ENCODE peak calls at places on chromosome 5, in four cellular contexts. One of them, this sample, is unnamed.

GRCh38 chr5:143601917-143602333 is 198.4 kb upstream of the NR3C1 start:
- DNase-seq in psoas muscle: no peak
- DNase-seq in esophagus squamous epithelium: no peak
- DNase-seq in Calu3: no peak
- DNase-seq in this sample: no peak

GRCh38 chr5:8184455-8185063 is 315.6 kb downstream of the MTRR start:
- DNase-seq in psoas muscle: no peak
- DNase-seq in esophagus squamous epithelium: no peak
- DNase-seq in Calu3: peak; percentile 49
- DNase-seq in this sample: peak; percentile 35

GRCh38 chr5:103424008-103424407 is 138.6 kb downstream of the NUDT12 start:
- DNase-seq in psoas muscle: no peak
- DNase-seq in esophagus squamous epithelium: no peak
- DNase-seq in Calu3: no peak
- DNase-seq in this sample: no peak

GRCh38 chr5:27341342-27341741 is 303.0 kb upstream of the CDH9 start:
- DNase-seq in psoas muscle: no peak
- DNase-seq in esophagus squamous epithelium: no peak
- DNase-seq in Calu3: no peak
- DNase-seq in this sample: no peak

GRCh38 chr5:59036274-59036961 is 453.5 kb downstream of the RAB3C start:
- DNase-seq in psoas muscle: peak; percentile 52
- DNase-seq in esophagus squamous epithelium: no peak
- DNase-seq in Calu3: peak; percentile 17
- DNase-seq in this sample: no peak

GRCh38 chr5:29993286-29993685 is 1200.2 kb upstream of the CDH6 start:
- DNase-seq in psoas muscle: no peak
- DNase-seq in esophagus squamous epithelium: no peak
- DNase-seq in Calu3: no peak
- DNase-seq in this sample: no peak

GRCh38 chr5:145500712-145501111 is 334.4 kb downstream of the PRELID2 start:
- DNase-seq in psoas muscle: no peak
- DNase-seq in esophagus squamous epithelium: no peak
- DNase-seq in Calu3: no peak
- DNase-seq in this sample: no peak

GRCh38 chr5:123371575-123372179 is 51.5 kb downstream of the CEP120 start:
- DNase-seq in psoas muscle: peak; percentile 65
- DNase-seq in esophagus squamous epithelium: no peak
- DNase-seq in Calu3: peak; percentile 77
- DNase-seq in this sample: no peak

GRCh38 chr5:125461641-125462072 is 715.2 kb upstream of the ZNF608 start:
- DNase-seq in psoas muscle: no peak
- DNase-seq in esophagus squamous epithelium: no peak
- DNase-seq in Calu3: no peak
- DNase-seq in this sample: no peak

GRCh38 chr5:34436761-34437501 is 219.2 kb upstream of the RAI14 start:
- DNase-seq in psoas muscle: no peak
- DNase-seq in esophagus squamous epithelium: no peak
- DNase-seq in Calu3: no peak
- DNase-seq in this sample: no peak

DNA sequence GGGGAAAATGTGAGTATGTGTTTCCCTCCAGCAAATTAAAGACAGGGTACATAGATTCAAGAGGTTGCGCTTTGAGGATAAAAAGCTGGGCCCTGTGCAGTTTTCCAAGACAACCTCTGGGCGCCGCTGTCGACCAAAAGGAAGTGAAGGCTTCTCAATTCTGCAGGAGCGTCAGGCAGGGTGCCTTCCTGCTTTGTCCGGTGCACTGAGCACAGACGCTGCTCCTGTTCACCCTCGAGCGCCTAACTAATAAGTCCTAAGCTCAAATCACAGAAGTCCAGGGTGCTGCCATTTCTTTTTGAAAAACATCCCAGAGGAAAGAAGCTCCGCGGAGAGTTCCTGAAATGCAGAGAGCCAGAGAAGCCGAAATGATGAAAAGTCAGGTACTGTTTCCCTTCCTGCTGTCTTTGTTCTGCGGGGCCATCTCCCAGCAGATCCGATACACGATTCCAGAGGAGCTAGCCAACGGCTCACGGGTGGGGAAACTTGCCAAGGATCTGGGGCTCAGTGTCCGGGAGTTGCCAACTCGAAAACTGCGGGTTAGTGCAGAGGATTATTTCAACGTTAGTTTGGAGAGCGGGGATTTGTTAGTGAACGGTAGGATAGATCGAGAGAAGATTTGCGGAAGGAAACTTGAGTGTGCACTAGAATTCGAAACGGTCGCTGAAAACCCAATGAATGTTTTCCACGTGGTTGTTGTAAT is at the start of gene PCDHGB1:
- DNase-seq in psoas muscle: no peak
- DNase-seq in esophagus squamous epithelium: no peak
- DNase-seq in Calu3: no peak
- DNase-seq in this sample: peak; percentile 68
- TF ChIP-seq CTCF in psoas muscle: peak; percentile 47
- TF ChIP-seq CTCF in esophagus squamous epithelium: peak; percentile 26
- TF ChIP-seq CTCF in Calu3: no peak
- TF ChIP-seq CTCF in this sample: peak; percentile 62

GRCh38 chr5:159774476-159775031 is 141.7 kb upstream of the ADRA1B start:
- DNase-seq in psoas muscle: no peak
- DNase-seq in esophagus squamous epithelium: no peak
- DNase-seq in Calu3: no peak
- DNase-seq in this sample: no peak

GRCh38 chr5:159772698-159773061 is 143.6 kb upstream of the ADRA1B start:
- DNase-seq in psoas muscle: no peak
- DNase-seq in esophagus squamous epithelium: no peak
- DNase-seq in Calu3: no peak
- DNase-seq in this sample: no peak

GRCh38 chr5:159775890-159776289 is 140.4 kb upstream of the ADRA1B start:
- DNase-seq in psoas muscle: no peak
- DNase-seq in esophagus squamous epithelium: no peak
- DNase-seq in Calu3: no peak
- DNase-seq in this sample: no peak

GRCh38 chr5:159777049-159777448 is 139.2 kb upstream of the ADRA1B start:
- DNase-seq in psoas muscle: no peak
- DNase-seq in esophagus squamous epithelium: no peak
- DNase-seq in Calu3: no peak
- DNase-seq in this sample: no peak

GRCh38 chr5:159773062-159773924 is 143.0 kb upstream of the ADRA1B start:
- DNase-seq in psoas muscle: peak; percentile 89
- DNase-seq in esophagus squamous epithelium: no peak
- DNase-seq in Calu3: peak; percentile 77
- DNase-seq in this sample: peak; percentile 80
- TF ChIP-seq CTCF in psoas muscle: no peak
- TF ChIP-seq CTCF in esophagus squamous epithelium: no peak
- TF ChIP-seq CTCF in Calu3: peak; percentile 48
- TF ChIP-seq CTCF in this sample: no peak

GRCh38 chr5:9765421-9765820 is 135.3 kb upstream of the TAS2R1 start:
- DNase-seq in psoas muscle: no peak
- DNase-seq in esophagus squamous epithelium: no peak
- DNase-seq in Calu3: no peak
- DNase-seq in this sample: no peak

GRCh38 chr5:9771079-9771478 is 140.9 kb upstream of the TAS2R1 start:
- DNase-seq in psoas muscle: no peak
- DNase-seq in esophagus squamous epithelium: no peak
- DNase-seq in Calu3: no peak
- DNase-seq in this sample: no peak

GRCh38 chr5:9761706-9762105 is 131.6 kb upstream of the TAS2R1 start:
- DNase-seq in psoas muscle: no peak
- DNase-seq in esophagus squamous epithelium: no peak
- DNase-seq in Calu3: no peak
- DNase-seq in this sample: no peak

DNA sequence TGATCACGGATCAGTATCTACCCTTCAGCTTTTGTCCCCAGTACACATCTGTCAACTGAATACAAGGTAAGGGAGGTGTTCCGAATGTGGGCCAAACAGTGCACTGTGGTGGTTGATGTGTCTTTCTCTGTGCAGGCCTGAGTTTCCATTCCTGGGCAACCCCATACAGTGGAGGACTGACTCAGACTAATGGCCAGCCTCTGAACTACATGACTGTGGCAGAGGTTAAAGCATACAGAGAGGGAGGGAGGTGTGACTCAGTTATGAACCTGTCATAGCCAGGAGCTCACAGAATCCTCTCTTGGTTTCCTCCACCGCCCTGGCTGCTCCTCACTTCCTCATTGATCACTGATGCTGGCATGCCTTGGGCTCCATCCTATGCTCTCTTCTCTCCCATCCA is 136.4 kb upstream of the TAS2R1 start:
- DNase-seq in psoas muscle: no peak
- DNase-seq in esophagus squamous epithelium: no peak
- DNase-seq in Calu3: no peak
- DNase-seq in this sample: no peak
- TF ChIP-seq CTCF in psoas muscle: no peak
- TF ChIP-seq CTCF in esophagus squamous epithelium: no peak
- TF ChIP-seq CTCF in Calu3: no peak
- TF ChIP-seq CTCF in this sample: no peak

GRCh38 chr5:154653764-154654483 is 101.3 kb upstream of the LARP1 start:
- DNase-seq in psoas muscle: no peak
- DNase-seq in esophagus squamous epithelium: no peak
- DNase-seq in Calu3: no peak
- DNase-seq in this sample: no peak

GRCh38 chr5:154654484-154655375 is 100.4 kb upstream of the LARP1 start:
- DNase-seq in psoas muscle: no peak
- DNase-seq in esophagus squamous epithelium: no peak
- DNase-seq in Calu3: no peak
- DNase-seq in this sample: no peak

GRCh38 chr5:154653418-154653763 is 101.8 kb upstream of the LARP1 start:
- DNase-seq in psoas muscle: no peak
- DNase-seq in esophagus squamous epithelium: no peak
- DNase-seq in Calu3: no peak
- DNase-seq in this sample: no peak

GRCh38 chr5:154648706-154649105 is 106.5 kb upstream of the LARP1 start:
- DNase-seq in psoas muscle: no peak
- DNase-seq in esophagus squamous epithelium: no peak
- DNase-seq in Calu3: no peak
- DNase-seq in this sample: no peak

DNA sequence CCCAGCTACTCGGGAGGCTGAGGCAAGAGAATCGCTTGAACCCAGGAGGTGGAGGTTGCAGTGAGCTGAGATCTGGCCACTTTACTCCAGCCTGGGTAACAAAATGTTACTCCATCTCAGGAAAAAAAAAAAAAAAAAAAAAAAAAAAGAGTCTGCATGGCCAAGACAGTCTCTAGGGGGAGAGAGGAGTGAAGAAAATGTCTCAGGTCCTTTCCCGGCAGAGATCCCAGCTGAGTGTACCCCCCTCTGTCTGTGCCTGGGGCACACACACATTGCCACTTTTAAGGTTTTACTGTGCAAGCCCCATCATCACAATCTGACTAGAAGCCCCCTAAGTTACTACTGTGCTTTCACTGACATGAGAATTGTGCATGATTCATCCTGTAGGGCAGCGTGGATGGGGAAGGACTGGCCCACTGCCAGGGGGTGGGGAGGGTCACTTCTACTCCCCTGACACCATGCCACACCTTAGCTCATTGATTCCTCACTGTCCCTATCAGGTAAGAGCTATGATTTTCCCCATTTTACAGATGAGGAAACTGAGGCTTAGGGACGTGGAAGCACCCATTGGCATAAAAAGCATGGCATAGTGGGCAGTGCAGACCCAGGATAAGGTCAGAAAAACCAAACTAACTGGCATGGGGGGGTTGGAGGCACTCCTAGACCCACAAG is 102.3 kb upstream of the LARP1 start:
- DNase-seq in psoas muscle: no peak
- DNase-seq in esophagus squamous epithelium: no peak
- DNase-seq in Calu3: peak; percentile 38
- DNase-seq in this sample: no peak
- TF ChIP-seq CTCF in psoas muscle: no peak
- TF ChIP-seq CTCF in esophagus squamous epithelium: no peak
- TF ChIP-seq CTCF in Calu3: no peak
- TF ChIP-seq CTCF in this sample: no peak

DNA sequence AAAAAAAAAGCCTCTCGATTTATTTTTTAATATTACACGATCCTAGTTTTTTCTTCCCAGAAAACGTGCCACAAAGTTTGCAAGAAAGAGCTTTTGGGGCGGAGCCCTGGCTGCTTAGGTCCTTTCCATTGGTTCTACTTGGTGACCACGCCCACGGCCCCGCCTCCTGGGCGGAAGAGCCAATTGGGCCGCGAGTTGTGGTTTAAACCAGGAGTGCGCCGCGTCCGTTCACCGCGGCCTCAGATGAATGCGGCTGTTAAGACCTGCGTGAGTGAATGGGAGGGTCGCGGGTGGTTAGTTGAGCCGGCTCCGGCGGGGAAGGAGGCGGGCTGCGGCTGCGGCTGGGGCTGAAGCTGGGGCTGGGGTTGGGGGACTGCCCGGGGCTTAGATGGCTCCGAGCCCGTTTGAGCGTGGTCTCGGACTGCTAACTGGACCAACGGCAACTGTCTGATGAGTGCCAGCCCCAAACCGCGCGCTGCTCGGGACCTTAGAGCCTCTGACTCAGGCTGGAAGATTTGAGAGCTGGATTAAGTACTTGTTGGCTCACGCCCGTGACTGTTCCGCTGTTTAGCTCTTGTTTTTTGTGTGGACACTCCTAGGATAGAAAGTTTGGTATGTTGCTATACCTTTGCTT is at the start of gene PTTG1:
- DNase-seq in psoas muscle: peak; percentile 96
- DNase-seq in esophagus squamous epithelium: peak; percentile 77
- DNase-seq in Calu3: peak; percentile 98
- DNase-seq in this sample: peak; percentile 88
- TF ChIP-seq CTCF in psoas muscle: no peak
- TF ChIP-seq CTCF in esophagus squamous epithelium: no peak
- TF ChIP-seq CTCF in Calu3: no peak
- TF ChIP-seq CTCF in this sample: no peak

GRCh38 chr5:177516601-177517568 is at the start of gene DDX41:
- DNase-seq in psoas muscle: peak; percentile 99
- DNase-seq in esophagus squamous epithelium: peak; percentile 84
- DNase-seq in Calu3: peak; percentile 97
- DNase-seq in this sample: peak; percentile 99
- TF ChIP-seq CTCF in psoas muscle: no peak
- TF ChIP-seq CTCF in esophagus squamous epithelium: peak; percentile 31
- TF ChIP-seq CTCF in Calu3: no peak
- TF ChIP-seq CTCF in this sample: no peak

This sample was measured in GM10248.